ENCODE peak calls at places on chromosomes 12 and 14, in nine cellular contexts. One of them, this sample, is unnamed.
A peak's percentile ranks its signal among the peaks of the same experiment; 100 is the strongest.

GRCh38 chr12:58588771-58589170 is 331.5 kb downstream of the LRIG3 start:
- DNase-seq in endodermal cell: no peak
- DNase-seq in heart left ventricle: no peak
- DNase-seq in breast epithelium: no peak
- DNase-seq in Peyer's patch: no peak
- DNase-seq in body of pancreas: no peak
- DNase-seq in fibroblast of lung: peak; percentile 50
- DNase-seq in heart right ventricle: no peak
- DNase-seq in CD8-positive, alpha-beta T cell: no peak
- DNase-seq in this sample: peak; percentile 23

GRCh38 chr14:101215266-101215665 is 311.7 kb upstream of the RTL1 start:
- DNase-seq in endodermal cell: no peak
- DNase-seq in heart left ventricle: no peak
- DNase-seq in breast epithelium: no peak
- DNase-seq in Peyer's patch: no peak
- DNase-seq in body of pancreas: no peak
- DNase-seq in fibroblast of lung: no peak
- DNase-seq in heart right ventricle: no peak
- DNase-seq in CD8-positive, alpha-beta T cell: no peak
- DNase-seq in this sample: no peak

GRCh38 chr12:20492251-20492728 is 124.0 kb downstream of the PDE3A start:
- DNase-seq in endodermal cell: no peak
- DNase-seq in heart left ventricle: no peak
- DNase-seq in breast epithelium: no peak
- DNase-seq in Peyer's patch: no peak
- DNase-seq in body of pancreas: no peak
- DNase-seq in fibroblast of lung: peak; percentile 25
- DNase-seq in heart right ventricle: no peak
- DNase-seq in CD8-positive, alpha-beta T cell: no peak
- DNase-seq in this sample: peak; percentile 0

GRCh38 chr14:105508601-105509000 is 17.6 kb downstream of the TEDC1 start:
- DNase-seq in endodermal cell: no peak
- DNase-seq in heart left ventricle: no peak
- DNase-seq in breast epithelium: no peak
- DNase-seq in Peyer's patch: no peak
- DNase-seq in body of pancreas: no peak
- DNase-seq in fibroblast of lung: no peak
- DNase-seq in heart right ventricle: no peak
- DNase-seq in CD8-positive, alpha-beta T cell: no peak
- DNase-seq in this sample: no peak

GRCh38 chr12:16048511-16048910 is 137.4 kb downstream of the DERA start:
- DNase-seq in endodermal cell: no peak
- DNase-seq in heart left ventricle: no peak
- DNase-seq in breast epithelium: no peak
- DNase-seq in Peyer's patch: no peak
- DNase-seq in body of pancreas: no peak
- DNase-seq in fibroblast of lung: no peak
- DNase-seq in heart right ventricle: no peak
- DNase-seq in CD8-positive, alpha-beta T cell: no peak
- DNase-seq in this sample: no peak

GRCh38 chr12:115070313-115070712 is 386.3 kb upstream of the TBX3 start:
- DNase-seq in endodermal cell: no peak
- DNase-seq in heart left ventricle: no peak
- DNase-seq in breast epithelium: no peak
- DNase-seq in Peyer's patch: no peak
- DNase-seq in body of pancreas: no peak
- DNase-seq in fibroblast of lung: no peak
- DNase-seq in heart right ventricle: no peak
- DNase-seq in CD8-positive, alpha-beta T cell: no peak
- DNase-seq in this sample: no peak

GRCh38 chr12:87687362-87687761 is 341.8 kb downstream of the C12orf50 start:
- DNase-seq in endodermal cell: peak; percentile 69
- DNase-seq in heart left ventricle: no peak
- DNase-seq in breast epithelium: no peak
- DNase-seq in Peyer's patch: no peak
- DNase-seq in body of pancreas: peak; percentile 9
- DNase-seq in fibroblast of lung: peak; percentile 13
- DNase-seq in heart right ventricle: no peak
- DNase-seq in CD8-positive, alpha-beta T cell: no peak
- DNase-seq in this sample: no peak

GRCh38 chr14:61753631-61754030 is 8.6 kb upstream of the SNAPC1 start:
- DNase-seq in endodermal cell: peak; percentile 60
- DNase-seq in heart left ventricle: no peak
- DNase-seq in breast epithelium: no peak
- DNase-seq in Peyer's patch: no peak
- DNase-seq in body of pancreas: no peak
- DNase-seq in fibroblast of lung: no peak
- DNase-seq in heart right ventricle: no peak
- DNase-seq in CD8-positive, alpha-beta T cell: no peak
- DNase-seq in this sample: no peak

GRCh38 chr12:53798575-53798974 is 46.8 kb upstream of the CISTR start:
- DNase-seq in endodermal cell: no peak
- DNase-seq in heart left ventricle: no peak
- DNase-seq in breast epithelium: peak; percentile 56
- DNase-seq in Peyer's patch: no peak
- DNase-seq in body of pancreas: no peak
- DNase-seq in fibroblast of lung: no peak
- DNase-seq in heart right ventricle: no peak
- DNase-seq in CD8-positive, alpha-beta T cell: no peak
- DNase-seq in this sample: peak; percentile 27

GRCh38 chr14:51654549-51654879 is 2.8 kb downstream of the FRMD6 start:
- DNase-seq in endodermal cell: no peak
- DNase-seq in heart left ventricle: no peak
- DNase-seq in breast epithelium: no peak
- DNase-seq in Peyer's patch: no peak
- DNase-seq in body of pancreas: no peak
- DNase-seq in fibroblast of lung: no peak
- DNase-seq in heart right ventricle: no peak
- DNase-seq in CD8-positive, alpha-beta T cell: no peak
- DNase-seq in this sample: no peak

GRCh38 chr14:94059998-94060397 is 21.0 kb downstream of the DDX24 start:
- DNase-seq in endodermal cell: no peak
- DNase-seq in heart left ventricle: no peak
- DNase-seq in breast epithelium: no peak
- DNase-seq in Peyer's patch: no peak
- DNase-seq in body of pancreas: no peak
- DNase-seq in fibroblast of lung: no peak
- DNase-seq in heart right ventricle: no peak
- DNase-seq in CD8-positive, alpha-beta T cell: no peak
- DNase-seq in this sample: no peak
- H3K27ac ChIP-seq in endodermal cell: no peak overlapping the region
- H3K27ac ChIP-seq in heart left ventricle: no peak overlapping the region
- H3K27ac ChIP-seq in breast epithelium: no peak overlapping the region
- H3K27ac ChIP-seq in Peyer's patch: no peak overlapping the region
- H3K27ac ChIP-seq in body of pancreas: peak overlapping the region; percentile 70
- H3K27ac ChIP-seq in fibroblast of lung: no peak overlapping the region
- H3K27ac ChIP-seq in heart right ventricle: no peak overlapping the region
- H3K27ac ChIP-seq in CD8-positive, alpha-beta T cell: no peak overlapping the region
- H3K27ac ChIP-seq in this sample: no peak overlapping the region

GRCh38 chr14:92458136-92458958 is 55.2 kb upstream of the RIN3 start:
- DNase-seq in endodermal cell: no peak
- DNase-seq in heart left ventricle: no peak
- DNase-seq in breast epithelium: no peak
- DNase-seq in Peyer's patch: no peak
- DNase-seq in body of pancreas: no peak
- DNase-seq in fibroblast of lung: no peak
- DNase-seq in heart right ventricle: no peak
- DNase-seq in CD8-positive, alpha-beta T cell: no peak
- DNase-seq in this sample: no peak

GRCh38 chr14:92458959-92459478 is 54.6 kb upstream of the RIN3 start:
- DNase-seq in endodermal cell: no peak
- DNase-seq in heart left ventricle: no peak
- DNase-seq in breast epithelium: peak; percentile 3
- DNase-seq in Peyer's patch: no peak
- DNase-seq in body of pancreas: no peak
- DNase-seq in fibroblast of lung: no peak
- DNase-seq in heart right ventricle: no peak
- DNase-seq in CD8-positive, alpha-beta T cell: no peak
- DNase-seq in this sample: no peak

GRCh38 chr14:92460541-92460915 is 53.1 kb upstream of the RIN3 start:
- DNase-seq in endodermal cell: peak; percentile 29
- DNase-seq in heart left ventricle: no peak
- DNase-seq in breast epithelium: no peak
- DNase-seq in Peyer's patch: no peak
- DNase-seq in body of pancreas: no peak
- DNase-seq in fibroblast of lung: no peak
- DNase-seq in heart right ventricle: no peak
- DNase-seq in CD8-positive, alpha-beta T cell: no peak
- DNase-seq in this sample: no peak

GRCh38 chr14:92460916-92461579 is 52.5 kb upstream of the RIN3 start:
- DNase-seq in endodermal cell: peak; percentile 55
- DNase-seq in heart left ventricle: peak; percentile 56
- DNase-seq in breast epithelium: no peak
- DNase-seq in Peyer's patch: no peak
- DNase-seq in body of pancreas: no peak
- DNase-seq in fibroblast of lung: peak; percentile 65
- DNase-seq in heart right ventricle: peak; percentile 62
- DNase-seq in CD8-positive, alpha-beta T cell: no peak
- DNase-seq in this sample: no peak

DNA sequence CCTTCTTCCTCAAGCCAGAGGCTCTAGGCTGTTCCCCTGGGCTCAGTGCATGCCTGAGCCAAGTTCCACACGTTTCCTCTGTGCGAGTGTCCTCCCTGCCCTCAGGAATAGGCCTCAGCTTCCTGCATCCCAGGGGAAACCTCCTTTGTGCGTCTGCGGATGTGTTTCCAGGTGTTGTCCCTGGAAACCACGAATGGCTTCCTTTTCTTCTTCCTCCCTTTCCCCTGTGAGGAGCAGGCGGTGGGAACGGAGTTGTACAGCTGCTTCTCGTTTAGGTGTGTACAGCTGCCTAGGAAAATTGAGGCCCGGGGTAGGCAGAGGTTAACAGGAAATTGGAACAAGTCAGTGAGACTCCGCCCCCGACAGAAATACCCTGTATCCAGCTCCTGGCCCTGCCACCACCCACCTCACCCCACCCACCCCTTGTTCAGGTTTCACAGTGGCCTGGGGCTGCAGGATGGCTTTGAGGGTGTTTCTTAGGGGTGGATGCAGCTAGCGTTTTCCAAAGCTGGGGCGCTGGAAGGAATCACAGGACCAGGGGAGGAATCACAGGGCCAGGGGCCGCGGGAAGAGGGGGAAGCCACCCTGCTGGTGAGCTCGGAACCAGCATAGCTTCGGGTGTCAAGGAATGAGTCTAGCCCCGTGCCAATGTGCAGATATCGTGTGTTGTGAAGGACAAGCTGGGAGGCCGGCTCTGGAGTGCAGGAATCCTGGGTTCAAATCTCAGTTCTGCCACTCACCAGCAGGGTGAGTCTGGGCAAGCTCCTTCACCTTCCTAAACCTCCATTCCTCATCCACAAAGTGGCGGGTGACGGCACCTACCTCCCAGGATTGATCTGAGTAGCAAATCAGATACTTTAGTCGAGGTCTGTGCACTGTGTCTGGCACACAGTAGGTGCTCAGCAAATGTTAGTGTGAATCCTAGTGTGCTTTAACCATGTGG is 53.8 kb upstream of the RIN3 start:
- DNase-seq in endodermal cell: peak; percentile 57
- DNase-seq in heart left ventricle: peak; percentile 68
- DNase-seq in breast epithelium: peak; percentile 11
- DNase-seq in Peyer's patch: no peak
- DNase-seq in body of pancreas: no peak
- DNase-seq in fibroblast of lung: no peak
- DNase-seq in heart right ventricle: peak; percentile 80
- DNase-seq in CD8-positive, alpha-beta T cell: no peak
- DNase-seq in this sample: no peak
- TF ChIP-seq CTCF in endodermal cell: peak; percentile 57
- TF ChIP-seq CTCF in heart left ventricle: peak; percentile 24
- TF ChIP-seq CTCF in breast epithelium: no peak
- TF ChIP-seq CTCF in Peyer's patch: no peak
- TF ChIP-seq CTCF in body of pancreas: no peak
- TF ChIP-seq CTCF in fibroblast of lung: no peak
- TF ChIP-seq CTCF in heart right ventricle: peak; percentile 27
- TF ChIP-seq CTCF in CD8-positive, alpha-beta T cell: no peak
- TF ChIP-seq CTCF in this sample: no peak

DNA sequence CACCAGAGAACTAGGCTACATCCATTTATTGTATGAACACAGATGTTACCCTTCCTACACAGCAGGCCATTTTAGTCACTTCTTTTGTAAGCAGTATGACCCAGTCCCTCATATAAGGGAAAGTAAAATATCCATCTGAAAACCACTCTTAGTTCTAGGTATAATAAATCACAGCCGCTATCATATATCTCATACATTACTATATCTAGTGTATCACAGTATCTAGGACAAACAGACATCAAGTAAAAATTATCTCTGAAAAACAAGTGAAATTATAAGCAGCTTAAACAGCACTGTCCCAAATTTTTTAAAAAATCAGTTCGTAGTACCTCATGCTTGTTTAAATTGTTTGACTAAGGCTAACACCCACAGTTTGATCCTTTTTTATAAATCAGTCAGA is 34.0 kb downstream of the CDK17 start:
- DNase-seq in endodermal cell: no peak
- DNase-seq in heart left ventricle: no peak
- DNase-seq in breast epithelium: no peak
- DNase-seq in Peyer's patch: no peak
- DNase-seq in body of pancreas: no peak
- DNase-seq in fibroblast of lung: no peak
- DNase-seq in heart right ventricle: no peak
- DNase-seq in CD8-positive, alpha-beta T cell: no peak
- DNase-seq in this sample: no peak
- H3K27ac ChIP-seq in endodermal cell: no peak overlapping the region
- H3K27ac ChIP-seq in heart left ventricle: no peak overlapping the region
- H3K27ac ChIP-seq in breast epithelium: peak overlapping the region; percentile 12
- H3K27ac ChIP-seq in Peyer's patch: no peak overlapping the region
- H3K27ac ChIP-seq in body of pancreas: no peak overlapping the region
- H3K27ac ChIP-seq in fibroblast of lung: no peak overlapping the region
- H3K27ac ChIP-seq in heart right ventricle: no peak overlapping the region
- H3K27ac ChIP-seq in CD8-positive, alpha-beta T cell: no peak overlapping the region
- H3K27ac ChIP-seq in this sample: no peak overlapping the region

DNA sequence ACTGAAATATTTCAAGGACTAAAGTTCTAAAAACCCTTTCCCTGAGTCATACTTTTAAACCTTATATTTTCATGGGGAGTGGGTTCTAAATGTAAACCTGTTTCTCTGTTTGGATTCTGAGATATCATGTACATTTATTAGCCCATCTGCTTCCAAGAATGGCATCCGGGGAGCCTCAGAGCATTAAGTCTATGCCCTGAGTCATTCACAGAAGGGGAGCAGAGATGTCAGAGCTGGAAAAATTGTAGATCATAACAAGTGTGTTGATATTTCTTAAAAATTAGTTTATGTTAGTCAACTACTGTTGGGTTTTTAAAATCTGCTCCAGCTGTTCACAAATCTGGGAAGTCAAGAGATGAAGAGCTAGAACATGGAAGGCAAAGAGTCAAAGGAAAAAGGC is 70.6 kb upstream of the FLRT2 start:
- DNase-seq in endodermal cell: no peak
- DNase-seq in heart left ventricle: no peak
- DNase-seq in breast epithelium: no peak
- DNase-seq in Peyer's patch: no peak
- DNase-seq in body of pancreas: no peak
- DNase-seq in fibroblast of lung: no peak
- DNase-seq in heart right ventricle: no peak
- DNase-seq in CD8-positive, alpha-beta T cell: no peak
- DNase-seq in this sample: no peak
- TF ChIP-seq CTCF in endodermal cell: no peak
- TF ChIP-seq CTCF in heart left ventricle: no peak
- TF ChIP-seq CTCF in breast epithelium: no peak
- TF ChIP-seq CTCF in Peyer's patch: no peak
- TF ChIP-seq CTCF in body of pancreas: no peak
- TF ChIP-seq CTCF in fibroblast of lung: no peak
- TF ChIP-seq CTCF in heart right ventricle: no peak
- TF ChIP-seq CTCF in CD8-positive, alpha-beta T cell: no peak
- TF ChIP-seq CTCF in this sample: no peak

GRCh38 chr14:76926521-76927251 is 100.5 kb downstream of the LRRC74A start:
- DNase-seq in endodermal cell: peak; percentile 65
- DNase-seq in heart left ventricle: peak; percentile 75
- DNase-seq in breast epithelium: no peak
- DNase-seq in Peyer's patch: no peak
- DNase-seq in body of pancreas: no peak
- DNase-seq in fibroblast of lung: peak; percentile 80
- DNase-seq in heart right ventricle: peak; percentile 84
- DNase-seq in CD8-positive, alpha-beta T cell: peak; percentile 46
- DNase-seq in this sample: no peak
- H3K27ac ChIP-seq in endodermal cell: peak overlapping the region; percentile 61
- H3K27ac ChIP-seq in heart left ventricle: no peak overlapping the region
- H3K27ac ChIP-seq in breast epithelium: no peak overlapping the region
- H3K27ac ChIP-seq in Peyer's patch: no peak overlapping the region
- H3K27ac ChIP-seq in body of pancreas: no peak overlapping the region
- H3K27ac ChIP-seq in fibroblast of lung: peak overlapping the region; percentile 23
- H3K27ac ChIP-seq in heart right ventricle: peak overlapping the region; percentile 41
- H3K27ac ChIP-seq in CD8-positive, alpha-beta T cell: peak overlapping the region; percentile 25
- H3K27ac ChIP-seq in this sample: peak overlapping the region; percentile 58

This sample was measured in RWPE1.